ENCODE peak calls at places on chromosomes 7 and 10, in five cellular contexts. Z is HS-27A; Q is stimulated activated CD4-positive, alpha-beta T cell treated with anti-CD3 and anti-CD28 coated beads, Interleukin-12 subunit alpha, Interleukin-12 subunit beta, amount 100 ng/mL, for 4 hours; Y is epithelial cell of prostate; A is mesendoderm. C is an unnamed sample.

GRCh38 chr7:12913002-12913401 is 225.6 kb downstream of the ARL4A start:
- DNase-seq in Z (no peak), Q (no peak), Y (no peak), A (no peak), C (no peak)

GRCh38 chr10:82942572-82943091 is 1067.6 kb downstream of the NRG3 start:
- DNase-seq in Z (no peak), Q (no peak), Y (no peak), A (no peak), C (no peak)

GRCh38 chr7:142301299-142301698 is 43.4 kb upstream of the PRSS58 start:
- DNase-seq in Z (no peak), Q (no peak), Y (no peak), A (no peak), C (no peak)

GRCh38 chr10:130193033-130193432 is 56.8 kb downstream of the GLRX3 start:
- DNase-seq in Z (no peak), Q (no peak), Y (no peak), A (no peak), C (no peak)

GRCh38 chr10:71339796-71340589 is 20.9 kb downstream of the SLC29A3 start:
- DNase-seq in Z (no peak), Q (no peak), Y (peak), A (peak), C (peak)

GRCh38 chr7:137755846-137756685 is 90.7 kb downstream of the DGKI start:
- DNase-seq in Z (no peak), Q (no peak), Y (no peak), A (peak), C (no peak)

GRCh38 chr10:89653410-89653828 is 8.4 kb upstream of the PANK1 start:
- DNase-seq in Z (no peak), Q (no peak), Y (no peak), A (no peak), C (no peak)

GRCh38 chr7:78018541-78019456 is 220.2 kb downstream of the PHTF2 start:
- DNase-seq in Z (peak), Q (peak), Y (no peak), A (peak), C (peak)

GRCh38 chr7:70477051-70478010 is 654.6 kb upstream of the GALNT17 start:
- DNase-seq in Z (no peak), Q (no peak), Y (no peak), A (peak), C (no peak)